ENCODE peak calls at places on chromosomes 2 and 18, in ten cellular contexts. B is SK-N-SH; C is tibial artery; D is thyroid gland; A is left ventricle myocardium inferior; T is PC-3; W is H1; X is K562; K is CD8-positive, alpha-beta T cell; N is PC-9. Y is an unnamed sample. For H3K4me1 and H3K9me3, the result is how much of the 10 kb centered on the place peaks cover.

GRCh38 chr2:39660612-39661196 is 5.0 kb upstream of the TMEM178A start:
- DNase-seq in W (no peak), T (no peak), N (no peak), D (no peak), B (no peak), A (no peak), X (no peak), C (no peak), K (no peak), Y (no peak)

GRCh38 chr2:28088970-28089369 is 198.4 kb downstream of the BABAM2 start:
- DNase-seq in A (no peak), X (no peak), K (no peak), C (no peak), T (peak), D (no peak), W (no peak), B (no peak), N (peak), Y (no peak)

GRCh38 chr2:46601328-46601963 is 122.1 kb downstream of the TMEM247 start:
- DNase-seq in C (no peak), T (peak), B (peak), K (no peak), X (no peak), W (no peak), D (no peak), N (peak), A (no peak), Y (no peak)

GRCh38 chr18:58373486-58373885 is 255.4 kb downstream of the ALPK2 start:
- DNase-seq in B (no peak), N (no peak), W (no peak), X (no peak), C (no peak), K (no peak), D (no peak), T (no peak), A (no peak), Y (no peak)

GRCh38 chr2:164717000-164717597 is 95.8 kb upstream of the GRB14 start:
- DNase-seq in N (no peak), D (no peak), K (no peak), A (no peak), T (peak), B (no peak), W (no peak), C (no peak), X (no peak), Y (no peak)

GRCh38 chr2:72938455-72938854 is 21.1 kb downstream of the EMX1 start:
- DNase-seq in A (no peak), W (no peak), D (no peak), X (no peak), K (no peak), B (no peak), T (no peak), C (no peak), N (no peak), Y (no peak)

GRCh38 chr2:62467475-62468321 is 38.3 kb downstream of the TMEM17 start:
- DNase-seq in X (no peak), N (no peak), K (no peak), T (no peak), B (no peak), A (peak), W (no peak), D (peak), C (peak), Y (no peak)

GRCh38 chr18:79438581-79438980 is 42.9 kb downstream of the NFATC1 start:
- DNase-seq in N (no peak), T (peak), C (no peak), X (no peak), D (no peak), W (no peak), A (no peak), B (no peak), K (no peak), Y (no peak)

GRCh38 chr2:168705534-168706470 is 96.6 kb upstream of the NOSTRIN start:
- DNase-seq in D (no peak), N (no peak), C (no peak), X (no peak), W (no peak), T (peak), K (no peak), B (no peak), A (no peak), Y (no peak)

GRCh38 chr2:147792966-147793617 is 51.7 kb upstream of the ACVR2A start:
- DNase-seq in T (no peak), C (no peak), N (no peak), W (no peak), X (no peak), A (no peak), B (no peak), K (no peak), D (no peak), Y (no peak)

GRCh38 chr2:64062840-64063239 is 43.6 kb upstream of the VPS54 start:
- DNase-seq in T (peak), D (no peak), A (no peak), W (no peak), N (peak), C (no peak), X (no peak), K (no peak), B (no peak), Y (no peak)

GRCh38 chr2:120669971-120670370 is 65.7 kb upstream of the GLI2 start:
- DNase-seq in T (no peak), D (no peak), N (no peak), W (no peak), K (no peak), X (no peak), C (no peak), B (no peak), A (no peak), Y (no peak)

GRCh38 chr2:33531345-33532059 is 55.1 kb downstream of the RASGRP3 start:
- DNase-seq in B (no peak), K (no peak), N (no peak), X (no peak), T (peak), C (no peak), A (no peak), W (no peak), D (no peak), Y (no peak)

GRCh38 chr18:57595347-57595746 is 8.8 kb upstream of the FECH start:
- DNase-seq in D (no peak), A (no peak), C (no peak), T (no peak), W (no peak), X (no peak), K (no peak), N (no peak), B (no peak), Y (no peak)

GRCh38 chr2:173669271-173669853 is 295.8 kb downstream of the SP3 start:
- DNase-seq in T (peak), D (no peak), C (no peak), B (no peak), N (peak), W (no peak), A (no peak), K (no peak), X (no peak), Y (no peak)

GRCh38 chr2:238945433-238946150 is 97.7 kb downstream of the TWIST2 start:
- DNase-seq in K (no peak), B (no peak), W (peak), C (peak), A (peak), N (no peak), T (peak), D (no peak), X (peak), Y (peak)

GRCh38 chr2:15959331-15960153 is 19.2 kb downstream of the MYCN start:
- DNase-seq in T (no peak), A (no peak), X (no peak), C (no peak), W (no peak), N (no peak), B (no peak), D (no peak), K (no peak), Y (peak)

GRCh38 chr2:157190151-157190550 is 67.4 kb upstream of the GALNT5 start:
- DNase-seq in A (no peak), X (no peak), T (peak), C (no peak), K (no peak), N (no peak), B (no peak), W (no peak), D (no peak), Y (no peak)

GRCh38 chr2:15506231-15506819 is 54.8 kb downstream of the NBAS start:
- DNase-seq in C (no peak), A (no peak), D (no peak), X (no peak), W (no peak), N (no peak), B (no peak), K (no peak), T (peak), Y (no peak)

GRCh38 chr2:13660231-13660630 is 943.5 kb downstream of the TRIB2 start:
- DNase-seq in N (no peak), X (no peak), W (no peak), B (no peak), C (no peak), A (no peak), T (no peak), K (no peak), D (no peak), Y (no peak)

GRCh38 chr2:10654069-10654468 is 35.7 kb downstream of the NOL10 start:
- DNase-seq in K (peak), A (no peak), C (no peak), X (no peak), W (no peak), D (no peak), N (peak), B (no peak), T (peak), Y (no peak)

GRCh38 chr2:178331474-178332431 is 119.2 kb downstream of the PRKRA start:
- DNase-seq in B (no peak), C (no peak), A (no peak), D (no peak), N (no peak), T (no peak), W (no peak), X (no peak), K (no peak), Y (no peak)

GRCh38 chr18:48801728-48802542 is 148.8 kb downstream of the SMAD7 start:
- DNase-seq in D (peak), B (no peak), C (peak), A (peak), T (no peak), K (no peak), W (peak), N (no peak), X (no peak), Y (no peak)

GRCh38 chr2:241130316-241130715 is 19.0 kb downstream of the PASK start:
- DNase-seq in T (no peak), D (no peak), W (no peak), N (no peak), A (no peak), C (peak), K (no peak), B (no peak), X (no peak), Y (no peak)

GRCh38 chr2:128315122-128315828 is 3.4 kb downstream of the HS6ST1 start:
- DNase-seq in C (peak), D (peak), N (no peak), K (peak), A (peak), X (no peak), T (no peak), W (no peak), B (peak), Y (no peak)

GRCh38 chr2:70523996-70524965 is 29.3 kb downstream of the TGFA start:
- DNase-seq in X (no peak), A (peak), N (peak), B (no peak), W (peak), T (peak), K (peak), D (peak), C (no peak), Y (no peak)

GRCh38 chr2:88003074-88003755 is 13.1 kb downstream of the RNU2-63P start:
- DNase-seq in W (peak), A (no peak), C (no peak), N (no peak), X (no peak), D (no peak), T (no peak), B (no peak), K (no peak), Y (no peak)

GRCh38 chr18:74544898-74545297 is 10.6 kb downstream of the CNDP1 start:
- DNase-seq in C (no peak), B (no peak), W (no peak), X (no peak), N (no peak), A (peak), K (no peak), D (no peak), T (no peak), Y (no peak)

GRCh38 chr2:9518163-9518562 is 37.5 kb downstream of the ADAM17 start:
- DNase-seq in C (no peak), D (peak), N (no peak), A (no peak), K (no peak), B (no peak), W (no peak), T (no peak), X (no peak), Y (no peak)

GRCh38 chr2:129723277-129724020 is 256.0 kb upstream of the RAB6C start:
- DNase-seq in A (no peak), C (no peak), X (no peak), K (no peak), B (no peak), N (no peak), D (no peak), T (no peak), W (no peak), Y (no peak)

GRCh38 chr2:206192157-206192556 is 32.5 kb downstream of the EEF1B2 start:
- DNase-seq in T (no peak), B (no peak), K (no peak), C (no peak), N (no peak), D (no peak), A (no peak), W (no peak), X (no peak), Y (no peak)

GRCh38 chr2:98759827-98760625 is 29.1 kb upstream of the MGAT4A start:
- DNase-seq in T (no peak), X (no peak), W (no peak), A (no peak), C (no peak), N (peak), B (no peak), K (no peak), D (no peak), Y (no peak)
- H3K4me1 ChIP-seq in T (under half), X (under half), W (under half), A (under half), C (under half), N (under half), B (under half), K (half or more), D (under half), Y (under half)

GRCh38 chr2:219177594-219178376 is at the start of gene RETREG2:
- DNase-seq in N (peak), C (peak), X (peak), T (peak), B (peak), K (peak), W (peak), A (peak), D (peak), Y (peak)
- TF ChIP-seq CTCF in N (no peak), C (peak), X (peak), T (no peak), B (peak), K (no peak), W (peak), A (peak), D (no peak), Y (no peak)

GRCh38 chr18:45213040-45213333 is 402.3 kb upstream of the SLC14A2 start:
- DNase-seq in W (no peak), N (no peak), B (no peak), K (no peak), C (no peak), A (no peak), X (no peak), T (no peak), D (no peak), Y (no peak)
- H3K9me3 ChIP-seq in W (under half), N (under half), B (under half), K (under half), C (under half), A (under half), X (under half), T (under half), D (under half), Y (under half)

DNA sequence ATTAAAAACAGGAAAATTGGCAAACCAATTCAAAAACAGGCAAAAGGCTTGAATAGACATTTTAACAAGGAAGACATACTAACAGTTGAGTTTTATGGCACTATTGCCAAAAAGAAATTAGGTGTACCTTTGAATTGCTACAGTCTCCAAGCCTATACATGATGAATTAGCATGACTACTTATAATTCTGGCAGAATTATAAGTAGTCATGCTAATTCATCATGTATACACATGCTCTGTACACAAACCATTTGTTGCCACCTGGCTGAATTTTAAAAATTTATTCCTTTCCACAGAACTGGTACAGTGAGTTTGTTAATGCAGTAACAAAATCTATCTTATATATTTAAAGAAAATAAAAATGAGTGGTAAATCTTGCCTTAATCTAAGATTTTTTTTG is 1332.0 kb upstream of the CRIM1 start:
- DNase-seq in W (no peak), C (no peak), K (no peak), N (no peak), D (no peak), A (no peak), X (no peak), B (no peak), T (no peak), Y (no peak)
- H3K4me1 ChIP-seq in W (under half), C (under half), K (under half), N (under half), D (under half), A (under half), X (under half), B (under half), T (under half), Y (under half)

Y was measured in BE2C.